ENCODE peak calls at places on chromosomes 2 and 18, in four cellular contexts. S is lower leg skin, I is fibroblast of villous mesenchyme, K is Peyer's patch. P is an unnamed sample.

GRCh38 chr2:66428986-66429612 is 5.8 kb upstream of the MEIS1 start:
- DNase-seq in S (no peak), I (peak; percentile 76), K (no peak), P (no peak)

GRCh38 chr18:56926740-56927139 is 220.1 kb upstream of the BOD1L2 start:
- DNase-seq in S (no peak), I (no peak), K (no peak), P (no peak)

GRCh38 chr2:60853512-60853911 is 27.9 kb upstream of the REL start:
- DNase-seq in S (no peak), I (no peak), K (no peak), P (no peak)

GRCh38 chr18:48672671-48673340 is 134.0 kb downstream of the CTIF start:
- DNase-seq in S (no peak), I (no peak), K (peak; percentile 47), P (peak; percentile 38)

GRCh38 chr2:96839288-96839874 is 4.4 kb downstream of the ANKRD23 start:
- DNase-seq in S (no peak), I (no peak), K (peak; percentile 95), P (peak; percentile 88)

GRCh38 chr2:38033651-38034050 is 42.3 kb downstream of the CYP1B1 start:
- DNase-seq in S (no peak), I (peak; percentile 85), K (no peak), P (no peak)

GRCh38 chr2:79723830-79724229 is 211.0 kb downstream of the CTNNA2 start:
- DNase-seq in S (no peak), I (peak; percentile 89), K (no peak), P (no peak)

GRCh38 chr2:54546925-54547324 is 90.8 kb downstream of the SPTBN1 start:
- DNase-seq in S (no peak), I (no peak), K (no peak), P (no peak)

GRCh38 chr2:9594361-9595063 is 36.3 kb downstream of the YWHAQ start:
- DNase-seq in S (peak; percentile 29), I (peak; percentile 76), K (no peak), P (no peak)

GRCh38 chr2:233007270-233007669 is 5.8 kb downstream of the NGEF start:
- DNase-seq in S (no peak), I (no peak), K (no peak), P (no peak)

GRCh38 chr2:128269358-128270305 is 49.0 kb downstream of the HS6ST1 start:
- DNase-seq in S (no peak), I (no peak), K (peak; percentile 44), P (peak; percentile 61)

GRCh38 chr18:2412261-2412660 is 159.0 kb downstream of the METTL4 start:
- DNase-seq in S (no peak), I (no peak), K (no peak), P (no peak)

GRCh38 chr2:134389331-134389835 is 135.5 kb downstream of the MGAT5 start:
- DNase-seq in S (no peak), I (no peak), K (no peak), P (no peak)

GRCh38 chr2:74822771-74823283 is 11.1 kb upstream of the HK2 start:
- DNase-seq in S (no peak), I (no peak), K (peak; percentile 21), P (no peak)

GRCh38 chr2:209451209-209451822 is 27.5 kb downstream of the MAP2 start:
- DNase-seq in S (no peak), I (no peak), K (no peak), P (no peak)

GRCh38 chr2:144170172-144170571 is 349.7 kb downstream of the ZEB2 start:
- DNase-seq in S (no peak), I (no peak), K (no peak), P (no peak)

GRCh38 chr18:5455644-5456043 is 88.2 kb downstream of the EPB41L3 start:
- DNase-seq in S (no peak), I (no peak), K (no peak), P (no peak)

GRCh38 chr2:11764359-11764758 is 17.9 kb downstream of the LPIN1 start:
- DNase-seq in S (no peak), I (no peak), K (no peak), P (no peak)

GRCh38 chr2:144331652-144332355 is 188.1 kb downstream of the ZEB2 start:
- DNase-seq in S (peak; percentile 58), I (no peak), K (peak; percentile 85), P (no peak)

GRCh38 chr2:182642328-182642727 is 73.7 kb upstream of the DNAJC10 start:
- DNase-seq in S (no peak), I (peak; percentile 71), K (peak; percentile 77), P (peak; percentile 80)

GRCh38 chr2:73214120-73215035 is at the start of gene SMYD5:
- DNase-seq in S (peak; percentile 85), I (peak; percentile 87), K (peak; percentile 95), P (peak; percentile 92)

DNA sequence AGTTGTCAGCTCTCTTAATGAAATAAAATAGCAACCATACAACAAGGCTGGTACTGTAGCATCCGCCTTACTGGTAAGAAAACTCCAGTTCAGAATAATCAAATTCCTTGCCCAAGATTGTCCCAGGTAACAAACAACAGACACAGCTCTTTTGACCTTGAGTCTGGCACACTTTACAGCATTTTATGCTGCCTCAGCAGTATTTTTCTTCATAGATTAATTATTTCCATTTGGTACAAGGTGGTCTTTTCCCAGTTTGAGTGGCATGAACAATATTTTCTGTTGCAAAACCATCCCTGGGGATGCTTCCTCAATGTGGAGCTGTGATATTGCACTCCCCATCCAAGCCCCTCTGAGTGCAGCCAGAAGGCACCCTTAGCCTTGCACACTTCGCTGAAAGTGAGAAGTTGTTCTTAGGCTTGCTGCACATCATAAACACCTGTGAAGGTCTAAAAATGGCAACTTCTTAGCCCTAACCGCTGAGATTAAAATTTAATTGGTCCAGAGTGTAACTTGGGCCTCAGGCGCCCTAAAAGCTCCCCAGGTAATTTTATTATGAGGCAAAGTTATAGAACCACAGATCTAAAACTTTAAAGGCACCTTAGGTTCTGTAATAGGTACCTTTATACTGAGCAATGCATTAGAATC is 523.3 kb downstream of the CMPK2 start:
- DNase-seq in S (no peak), I (no peak), K (no peak), P (no peak)
- H3K4me3 ChIP-seq in S (no peak overlapping the region), I (no peak overlapping the region), K (no peak overlapping the region), P (no peak overlapping the region)

GRCh38 chr2:121382744-121383143 is 97.7 kb upstream of the TFCP2L1 start:
- DNase-seq in S (no peak), I (peak; percentile 36), K (no peak), P (no peak)
- TF ChIP-seq CTCF in S (no peak), I (peak; percentile 39), K (no peak), P (no peak)

GRCh38 chr18:12307871-12308385 is at the start of gene TUBB6:
- DNase-seq in S (peak; percentile 38), I (peak; percentile 79), K (peak; percentile 72), P (peak; percentile 88)
- H3K4me3 ChIP-seq in S (peak within 1 kb of the TSS; percentile 70), I (peak within 1 kb of the TSS; percentile 82), K (peak within 1 kb of the TSS; percentile 70), P (peak within 1 kb of the TSS; percentile 76)

DNA sequence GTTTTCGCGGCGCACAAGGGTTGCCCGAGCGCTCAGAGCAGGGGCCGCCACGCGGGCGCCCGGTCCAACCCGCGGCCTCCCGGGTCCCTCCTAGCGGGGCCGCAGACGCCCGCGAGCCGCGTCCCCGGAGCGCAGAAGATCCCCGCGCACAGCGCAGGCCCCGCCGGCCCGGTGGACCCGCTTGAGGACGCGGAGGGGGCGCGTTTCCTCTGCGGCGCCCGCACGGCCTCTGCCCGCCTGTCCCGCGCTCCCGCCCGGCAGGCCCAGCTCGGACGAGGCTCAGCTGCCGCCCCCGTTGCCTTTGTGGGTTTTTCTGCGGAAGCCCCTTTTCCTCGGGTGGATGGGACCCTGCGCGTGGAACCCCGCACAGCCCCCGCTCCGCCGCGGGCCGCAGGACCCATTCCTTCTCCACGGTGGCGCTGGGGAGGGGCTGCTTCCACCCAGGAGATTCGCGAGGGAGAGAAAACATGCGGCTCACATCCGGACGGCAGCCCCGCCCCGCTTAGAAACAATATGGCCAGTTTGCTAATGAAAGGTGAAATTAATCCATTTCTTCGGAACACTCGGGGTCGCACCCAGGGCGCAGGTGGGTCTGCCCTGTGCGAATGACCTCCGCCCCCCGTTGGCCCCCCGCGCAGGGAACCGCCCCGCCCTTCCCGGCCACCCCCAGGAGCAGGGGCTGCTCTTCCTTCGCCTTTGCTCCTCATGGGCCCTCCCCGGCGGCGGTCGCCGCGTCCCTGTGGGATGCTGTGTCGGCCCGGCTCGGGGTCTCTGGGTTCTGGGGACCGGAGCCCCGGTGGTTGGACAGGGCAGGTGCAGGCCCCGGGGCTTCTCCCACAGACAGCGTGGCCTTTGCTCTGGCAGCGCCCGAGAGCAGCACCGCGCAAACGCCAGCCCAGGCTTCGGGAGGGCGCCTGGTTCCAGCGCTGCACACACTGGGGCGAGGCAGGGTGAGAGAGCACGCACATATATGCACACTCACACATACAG is 9.3 kb upstream of the KCNG2 start:
- DNase-seq in S (no peak), I (no peak), K (no peak), P (peak; percentile 48)
- TF ChIP-seq CTCF in S (no peak), I (no peak), K (no peak), P (no peak)

GRCh38 chr2:71605781-71606241 is 152.4 kb downstream of the DYSF start:
- DNase-seq in S (no peak), I (no peak), K (peak; percentile 25), P (peak; percentile 40)
- H3K4me3 ChIP-seq in S (no peak overlapping the region), I (no peak overlapping the region), K (no peak overlapping the region), P (no peak overlapping the region)

DNA sequence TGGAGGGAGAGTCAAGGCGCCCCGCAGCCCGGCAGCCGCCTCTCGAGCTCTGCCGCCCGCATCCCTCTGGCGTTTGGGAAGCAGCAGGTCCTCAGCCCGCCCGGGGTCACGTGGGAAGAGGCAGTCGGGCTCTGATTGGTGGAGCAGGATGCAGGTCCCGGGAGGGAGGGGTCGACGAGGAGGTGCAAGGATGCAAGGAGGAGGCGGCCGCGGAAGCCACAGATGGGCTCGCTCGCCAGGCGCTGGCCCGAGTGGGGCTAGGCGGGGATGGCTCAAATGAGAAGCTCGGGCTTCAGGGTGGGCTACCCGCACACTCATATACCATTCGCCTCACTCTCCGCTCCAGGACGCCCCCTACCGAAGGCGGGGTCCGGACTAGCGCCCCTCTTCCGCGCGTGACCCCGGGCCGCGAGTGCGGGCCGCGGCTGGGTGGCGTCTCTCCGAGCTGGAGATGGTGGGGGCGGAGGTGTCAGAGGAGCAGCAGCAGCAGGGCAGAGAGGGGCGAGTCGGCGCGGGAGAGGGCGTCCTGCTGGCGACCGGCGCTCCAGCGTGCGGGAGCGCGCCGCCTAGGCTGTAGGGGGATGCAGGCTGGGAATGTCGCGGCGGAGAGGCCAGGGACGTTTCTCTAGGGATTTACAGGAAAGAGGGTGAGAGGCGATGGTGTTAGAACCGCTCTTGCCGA is at the start of gene TMEFF2:
- DNase-seq in S (peak; percentile 22), I (peak; percentile 16), K (peak; percentile 52), P (peak; percentile 72)
- TF ChIP-seq CTCF in S (no peak), I (no peak), K (no peak), P (no peak)

GRCh38 chr18:7272268-7273049 is 41.6 kb downstream of the LRRC30 start:
- DNase-seq in S (peak; percentile 40), I (peak; percentile 65), K (peak; percentile 67), P (peak; percentile 75)
- H3K4me3 ChIP-seq in S (no peak overlapping the region), I (peak overlapping the region; percentile 6), K (peak overlapping the region; percentile 26), P (peak overlapping the region; percentile 19)

DNA sequence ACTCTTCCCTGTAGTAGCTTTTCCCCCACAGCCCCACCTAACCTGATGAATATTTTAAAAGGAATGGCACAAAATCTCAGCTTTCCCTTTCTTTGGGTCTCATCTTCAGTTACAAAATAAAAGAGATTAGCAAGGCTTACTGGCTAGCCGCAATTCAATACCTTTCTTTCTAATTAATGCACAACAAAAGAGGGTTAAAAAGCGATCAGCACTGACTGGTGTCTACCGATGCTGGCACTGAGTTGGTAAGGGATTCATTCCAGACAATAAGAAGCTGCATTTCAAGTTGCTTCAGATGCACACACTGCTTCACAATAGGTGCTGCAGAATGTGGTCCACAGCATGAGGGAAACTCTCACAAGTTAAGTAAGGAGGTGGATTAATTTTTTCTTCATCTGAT is 41.9 kb downstream of the HDHD2 start:
- DNase-seq in S (no peak), I (no peak), K (no peak), P (no peak)
- TF ChIP-seq CTCF in S (no peak), I (no peak), K (no peak), P (no peak)

P was measured in upper lobe of right lung.